ENCODE peak calls at places on chromosome 14, in ten cellular contexts. O is type B pancreatic cell, R is activated T-cell treated with anti-CD3 and anti-CD28 coated beads for 1 hour, J is H4, C is T47D, E is iris pigment epithelial cell, P is T-cell, T is heart right ventricle, Z is coronary artery, A is heart left ventricle. Y is an unnamed sample.

GRCh38 chr14:94483729-94484275 is 7.8 kb upstream of the SERPINA9 start:
- DNase-seq in T (no peak), P (no peak), A (no peak), J (no peak), Z (no peak), O (no peak), C (no peak), R (no peak), E (peak), Y (no peak)

GRCh38 chr14:33184587-33184986 is 245.9 kb downstream of the NPAS3 start:
- DNase-seq in A (no peak), C (peak), E (peak), R (no peak), J (no peak), P (no peak), Z (no peak), T (no peak), O (no peak), Y (no peak)

GRCh38 chr14:87332001-87332400 is 661.0 kb downstream of the GALC start:
- DNase-seq in C (no peak), J (no peak), T (no peak), E (peak), A (no peak), Z (no peak), O (no peak), P (no peak), R (no peak), Y (no peak)

GRCh38 chr14:53927171-53927570 is 29.5 kb downstream of the BMP4 start:
- DNase-seq in J (peak), P (no peak), T (no peak), O (no peak), R (no peak), E (peak), C (no peak), A (no peak), Z (no peak), Y (no peak)

GRCh38 chr14:99612065-99612736 is 8.2 kb upstream of the CCDC85C start:
- DNase-seq in P (no peak), J (no peak), R (no peak), T (no peak), A (no peak), O (no peak), C (no peak), E (no peak), Z (no peak), Y (no peak)

GRCh38 chr14:50985816-50986396 is 41.6 kb upstream of the PYGL start:
- DNase-seq in C (no peak), P (no peak), A (no peak), R (no peak), O (no peak), Z (no peak), T (no peak), J (no peak), E (no peak), Y (no peak)

GRCh38 chr14:70808023-70808401 is 1.3 kb downstream of the MAP3K9 start:
- DNase-seq in C (peak), E (peak), P (peak), A (no peak), Z (no peak), R (peak), T (no peak), J (peak), O (no peak), Y (no peak)

GRCh38 chr14:97377550-97377949 is 580.4 kb downstream of the VRK1 start:
- DNase-seq in A (no peak), J (no peak), R (no peak), Z (no peak), C (no peak), P (no peak), E (no peak), T (no peak), O (no peak), Y (no peak)

GRCh38 chr14:65502676-65503124 is 90.2 kb downstream of the FUT8 start:
- DNase-seq in Z (no peak), A (no peak), E (peak), O (no peak), C (no peak), P (no peak), R (no peak), J (peak), T (no peak), Y (no peak)

GRCh38 chr14:65501328-65501727 is 88.8 kb downstream of the FUT8 start:
- DNase-seq in P (no peak), Z (no peak), O (no peak), R (no peak), A (no peak), T (no peak), E (no peak), J (no peak), C (peak), Y (no peak)

GRCh38 chr14:71703477-71703876 is 228.8 kb upstream of the RGS6 start:
- DNase-seq in E (peak), J (no peak), C (no peak), R (no peak), O (no peak), A (no peak), P (no peak), T (peak), Z (no peak), Y (no peak)

GRCh38 chr14:57380935-57381334 is 9.5 kb upstream of the NAA30 start:
- DNase-seq in T (no peak), J (no peak), C (no peak), R (no peak), E (no peak), P (no peak), A (no peak), Z (no peak), O (no peak), Y (no peak)

GRCh38 chr14:103256406-103256805 is 77.6 kb upstream of the EIF5 start:
- DNase-seq in R (no peak), E (no peak), O (no peak), Z (no peak), C (no peak), J (no peak), P (no peak), T (no peak), A (no peak), Y (no peak)

GRCh38 chr14:50941151-50941550 is 3.1 kb downstream of the PYGL start:
- DNase-seq in Z (no peak), R (no peak), J (no peak), C (peak), E (peak), A (no peak), O (no peak), T (no peak), P (no peak), Y (no peak)

GRCh38 chr14:22850944-22851790 is 14.8 kb downstream of the MMP14 start:
- DNase-seq in Z (peak), A (peak), O (no peak), J (peak), T (peak), R (no peak), P (no peak), C (no peak), E (peak), Y (peak)

GRCh38 chr14:50225067-50225973 is 6.1 kb downstream of the SOS2 start:
- DNase-seq in R (no peak), T (peak), J (no peak), Z (no peak), C (no peak), P (no peak), A (peak), O (no peak), E (peak), Y (no peak)

GRCh38 chr14:22280497-22281321 is 308.3 kb downstream of the DAD1 start:
- DNase-seq in T (no peak), E (no peak), C (no peak), Z (no peak), O (no peak), A (no peak), P (no peak), R (no peak), J (no peak), Y (no peak)

GRCh38 chr14:38839743-38840375 is 263.2 kb downstream of the SEC23A start:
- DNase-seq in A (no peak), P (no peak), T (no peak), R (no peak), J (no peak), E (peak), C (no peak), O (no peak), Z (no peak), Y (no peak)

GRCh38 chr14:75561013-75561432 is 17.4 kb upstream of the FLVCR2 start:
- DNase-seq in C (peak), R (peak), O (peak), E (peak), Z (no peak), P (no peak), A (peak), J (peak), T (peak), Y (peak)

GRCh38 chr14:101715209-101716076 is 46.1 kb upstream of the PPP2R5C start:
- DNase-seq in C (no peak), O (no peak), R (no peak), T (no peak), P (no peak), Z (no peak), A (no peak), J (no peak), E (no peak), Y (peak)

GRCh38 chr14:21521526-21521925 is 4.6 kb downstream of the SALL2 start:
- DNase-seq in R (no peak), Z (no peak), O (no peak), A (no peak), E (peak), C (no peak), P (no peak), T (no peak), J (peak), Y (no peak)

GRCh38 chr14:78835052-78835451 is 664.9 kb downstream of the NRXN3 start:
- DNase-seq in A (no peak), O (no peak), T (no peak), Z (no peak), E (no peak), J (no peak), R (no peak), C (no peak), P (no peak), Y (no peak)

GRCh38 chr14:68784298-68784910 is 8.5 kb downstream of the ZFP36L1 start:
- DNase-seq in O (peak), C (no peak), R (no peak), Z (peak), E (peak), T (no peak), A (no peak), P (no peak), J (no peak), Y (peak)

GRCh38 chr14:88914956-88915355 is 90.5 kb downstream of the TTC8 start:
- DNase-seq in A (no peak), T (no peak), J (no peak), R (no peak), Z (no peak), E (no peak), P (no peak), C (no peak), O (no peak), Y (no peak)

GRCh38 chr14:104133496-104133895 is 4.9 kb upstream of the KIF26A start:
- DNase-seq in C (no peak), O (no peak), E (no peak), A (no peak), T (no peak), P (no peak), J (no peak), R (no peak), Z (no peak), Y (no peak)

GRCh38 chr14:54189358-54190354 is 207.2 kb upstream of the CDKN3 start:
- DNase-seq in C (no peak), P (no peak), R (no peak), E (peak), A (no peak), T (no peak), Z (no peak), O (no peak), J (peak), Y (no peak)

GRCh38 chr14:77124345-77125274 is 17.0 kb downstream of the ZDHHC22 start:
- DNase-seq in E (peak), O (no peak), J (no peak), Z (peak), P (peak), T (no peak), A (peak), C (peak), R (peak), Y (peak)

GRCh38 chr14:74571901-74572828 is 39.9 kb downstream of the LTBP2 start:
- DNase-seq in P (no peak), Z (no peak), C (peak), A (no peak), E (peak), O (no peak), T (no peak), R (no peak), J (peak), Y (peak)

GRCh38 chr14:80388980-80389711 is 177.8 kb upstream of the DIO2 start:
- DNase-seq in C (no peak), Z (no peak), P (no peak), A (no peak), E (peak), T (no peak), J (peak), O (no peak), R (no peak), Y (no peak)

Y was measured in ovary.